ENCODE peak calls at places on chromosomes 7 and 10, in eight cellular contexts. N is GM23248, L is neural progenitor cell, X is mammary epithelial cell, I is HCT116, R is fibroblast of lung, V is endothelial cell of umbilical vein, U is PC-3. T is an unnamed sample.
A peak's percentile ranks its signal among the peaks of the same experiment; 100 is the strongest.

GRCh38 chr10:109914966-109915365 is 8.3 kb downstream of the XPNPEP1 start:
- DNase-seq in N (peak; percentile 92), U (peak; percentile 86), X (peak; percentile 91), R (peak; percentile 97), L (no peak), V (peak; percentile 81), I (peak; percentile 62), T (peak; percentile 80)

GRCh38 chr10:73263948-73264347 is 11.5 kb upstream of the MRPS16 start:
- DNase-seq in L (no peak), U (peak; percentile 90), V (peak; percentile 53), X (peak; percentile 23), R (peak; percentile 19), N (peak; percentile 56), I (no peak), T (peak; percentile 17)

GRCh38 chr7:39592586-39592985 is 26.4 kb downstream of the YAE1 start:
- DNase-seq in U (peak; percentile 46), R (peak; percentile 87), I (no peak), N (peak; percentile 88), V (peak; percentile 82), X (peak; percentile 69), L (no peak), T (no peak)

GRCh38 chr10:117320050-117320665 is 55.1 kb downstream of the PDZD8 start:
- DNase-seq in R (no peak), I (no peak), L (peak; percentile 53), V (peak; percentile 37), X (no peak), N (peak; percentile 62), U (peak; percentile 42), T (peak; percentile 19)

GRCh38 chr10:103470755-103471653 is 8.0 kb downstream of the CALHM3 start:
- DNase-seq in N (no peak), V (no peak), R (no peak), L (no peak), X (no peak), U (peak; percentile 42), I (no peak), T (peak; percentile 91)

GRCh38 chr7:36119005-36119711 is 33.9 kb upstream of the EEPD1 start:
- DNase-seq in L (no peak), X (peak; percentile 94), V (peak; percentile 22), R (peak; percentile 95), U (peak; percentile 91), I (no peak), N (peak; percentile 96), T (no peak)

GRCh38 chr7:34748244-34749039 is 90.4 kb downstream of the NPSR1 start:
- DNase-seq in V (peak; percentile 97), X (peak; percentile 30), N (peak; percentile 67), R (peak; percentile 71), I (peak; percentile 89), L (no peak), U (peak; percentile 97), T (peak; percentile 35)

GRCh38 chr10:70478191-70479160 is at the start of gene PALD1:
- DNase-seq in V (peak; percentile 46), I (peak; percentile 48), X (no peak), R (peak; percentile 58), N (peak; percentile 57), U (peak; percentile 70), L (peak; percentile 85), T (peak; percentile 73)

GRCh38 chr10:4054651-4055435 is 269.8 kb upstream of the KLF6 start:
- DNase-seq in N (no peak), R (no peak), I (no peak), U (no peak), V (no peak), L (no peak), X (no peak), T (no peak)

GRCh38 chr10:131964298-131964697 is 17.4 kb downstream of the BNIP3 start:
- DNase-seq in U (no peak), R (no peak), X (no peak), I (no peak), L (no peak), V (no peak), N (peak; percentile 29), T (no peak)

GRCh38 chr7:86469680-86470295 is 173.9 kb upstream of the GRM3 start:
- DNase-seq in I (peak; percentile 78), L (peak; percentile 93), N (peak; percentile 82), U (peak; percentile 84), V (peak; percentile 63), R (peak; percentile 59), X (peak; percentile 59), T (peak; percentile 80)

DNA sequence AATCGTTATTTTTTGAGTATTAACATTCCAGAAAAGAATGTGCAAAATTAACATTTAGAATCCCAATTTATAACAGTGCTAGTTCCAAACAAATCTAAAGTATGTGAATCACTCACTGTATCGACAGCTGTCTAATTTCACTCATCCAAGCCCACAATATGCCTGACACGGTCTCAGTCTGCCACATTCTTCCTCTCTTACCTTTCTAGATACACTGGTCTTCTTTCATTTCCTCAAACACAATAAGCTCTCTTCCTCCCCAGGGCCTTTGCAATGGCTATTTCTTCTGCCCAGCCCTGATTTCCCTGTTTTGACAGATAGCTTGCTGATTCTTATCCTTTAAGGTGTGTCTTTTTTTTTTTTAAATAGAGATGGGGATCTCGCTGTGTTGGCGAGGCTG is 48.8 kb downstream of the UBE2H start:
- DNase-seq in N (no peak), R (no peak), U (no peak), V (no peak), X (no peak), L (no peak), I (no peak), T (no peak)
- H4K20me1 ChIP-seq in N (peaks cover 10% of the 10 kb centered on the region), R (no peaks in the 10 kb centered on the region), U (no peaks in the 10 kb centered on the region), V (peaks cover 9% of the 10 kb centered on the region), X (no peaks in the 10 kb centered on the region), L (peaks cover 89% of the 10 kb centered on the region), I (no peaks in the 10 kb centered on the region), T (peaks cover 31% of the 10 kb centered on the region)

GRCh38 chr10:31318854-31319601 is at the start of gene ZEB1:
- DNase-seq in X (peak; percentile 86), R (peak; percentile 97), U (peak; percentile 78), I (peak; percentile 91), N (peak; percentile 93), V (peak; percentile 79), L (peak; percentile 97), T (peak; percentile 95)

GRCh38 chr10:31321396-31321941 is 2.5 kb downstream of the ZEB1 start:
- DNase-seq in X (no peak), N (peak; percentile 47), I (no peak), R (peak; percentile 24), V (peak; percentile 89), U (no peak), L (peak; percentile 11), T (peak; percentile 55)

GRCh38 chr10:31320179-31320597 is 1.2 kb downstream of the ZEB1 start:
- DNase-seq in U (peak; percentile 26), X (peak; percentile 49), N (peak; percentile 54), L (peak; percentile 63), V (no peak), R (peak; percentile 48), I (no peak), T (peak; percentile 81)

GRCh38 chr10:31319602-31320178 is 674 bp downstream of the ZEB1 start:
- DNase-seq in N (no peak), U (no peak), I (no peak), V (no peak), L (peak; percentile 75), X (no peak), R (no peak), T (no peak)

GRCh38 chr10:31320598-31321211 is 1.7 kb downstream of the ZEB1 start:
- DNase-seq in L (peak; percentile 70), X (peak; percentile 38), V (peak; percentile 71), I (no peak), R (peak; percentile 66), U (peak; percentile 7), N (peak; percentile 67), T (peak; percentile 69)
- TF ChIP-seq EZH2 in L (peak; percentile 28), X (peak; percentile 73), V (no peak), I (no peak), R (no peak), U (no peak), N (no peak), T (no peak)

DNA sequence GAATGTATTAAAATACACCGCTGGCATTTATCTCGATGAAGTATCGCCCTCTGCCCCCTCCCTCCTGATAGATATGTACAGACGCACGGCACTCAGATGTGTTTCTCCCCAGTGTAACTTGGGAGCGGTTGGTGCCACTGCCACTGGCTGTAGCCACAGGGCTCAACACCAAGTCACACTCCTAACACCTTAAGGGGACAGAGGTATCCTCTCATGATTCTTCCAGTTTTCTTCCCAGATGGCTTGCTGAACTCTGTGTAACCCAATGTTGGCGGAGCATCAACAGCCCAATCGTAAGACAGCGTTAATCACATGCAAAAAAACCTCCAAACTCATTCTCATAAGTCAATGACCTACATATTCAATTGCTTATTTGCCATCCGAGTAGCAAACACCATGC is 35.5 kb downstream of the CTBP2 start:
- DNase-seq in N (no peak), U (no peak), X (no peak), R (peak; percentile 41), L (no peak), V (no peak), I (no peak), T (no peak)
- H3K9ac ChIP-seq in N (no peak overlapping the region), U (no peak overlapping the region), X (peak overlapping the region; percentile 95), R (no peak overlapping the region), L (no peak overlapping the region), V (no peak overlapping the region), I (peak overlapping the region; percentile 18), T (no peak overlapping the region)

GRCh38 chr7:149620961-149621360 is 123.4 kb upstream of the ZNF746 start:
- DNase-seq in X (no peak), V (no peak), U (no peak), R (no peak), L (no peak), I (no peak), N (no peak), T (no peak)
- H4K20me1 ChIP-seq in X (no peaks in the 10 kb centered on the region), V (no peaks in the 10 kb centered on the region), U (no peaks in the 10 kb centered on the region), R (no peaks in the 10 kb centered on the region), L (peaks cover 36% of the 10 kb centered on the region), I (no peaks in the 10 kb centered on the region), N (no peaks in the 10 kb centered on the region), T (no peaks in the 10 kb centered on the region)

DNA sequence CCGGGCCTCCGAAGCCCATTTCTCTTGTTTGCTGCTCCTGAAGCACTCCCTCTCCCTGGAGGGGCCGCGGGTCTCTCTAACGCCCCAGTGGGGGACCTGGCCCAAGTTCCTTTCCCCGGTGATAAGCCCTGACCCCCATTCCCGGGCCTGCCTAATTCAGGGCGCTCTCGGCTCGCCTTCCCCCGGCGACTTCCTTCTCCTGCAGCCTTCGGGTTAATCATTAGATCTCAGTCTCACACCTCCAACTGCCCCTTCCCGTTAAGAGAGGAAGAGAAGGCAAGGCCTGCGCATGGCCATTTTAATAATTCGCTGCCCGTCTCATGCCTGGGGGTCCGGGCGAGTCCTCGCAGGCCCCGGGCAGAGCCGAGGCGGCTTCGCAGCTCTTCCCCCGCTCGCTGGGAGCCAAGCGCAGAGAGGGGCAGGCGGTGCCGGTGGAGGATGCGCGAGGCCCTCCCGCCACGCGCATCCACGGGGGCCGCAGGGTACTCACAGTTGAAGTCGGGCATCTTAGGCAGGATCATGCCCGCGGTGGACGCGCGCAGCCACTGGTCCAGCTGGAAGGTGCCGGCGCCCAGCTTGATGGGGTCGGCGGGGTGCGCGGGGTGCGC is 1.2 kb downstream of the MNX1 start:
- DNase-seq in V (no peak), N (no peak), X (peak; percentile 37), I (no peak), U (no peak), L (peak; percentile 30), R (no peak), T (peak; percentile 6)
- TF ChIP-seq EZH2 in V (peak; percentile 69), N (peak; percentile 98), X (no peak), I (no peak), U (peak; percentile 36), L (peak; percentile 99), R (peak; percentile 97), T (no peak)

T was measured in MM.1S.